ENCODE peak calls at places on chromosome 20, in ten cellular contexts. D, Q, M, G, U, W, A, B, Z and F are unnamed samples.
A peak's percentile ranks its signal among the peaks of the same experiment; 100 is the strongest.

GRCh38 chr20:17762873-17763557 is 63.2 kb downstream of the BANF2 start:
- DNase-seq in D (no peak), Q (no peak), M (no peak), G (no peak), U (peak; percentile 25), W (no peak), A (peak; percentile 51), B (no peak), Z (no peak), F (no peak)

GRCh38 chr20:53763707-53764415 is 170.2 kb upstream of the ZNF217 start:
- DNase-seq in D (no peak), Q (no peak), M (no peak), G (no peak), U (no peak), W (peak; percentile 49), A (peak; percentile 67), B (no peak), Z (no peak), F (no peak)

GRCh38 chr20:48630342-48631075 is 197.3 kb downstream of the PREX1 start:
- DNase-seq in D (peak; percentile 28), Q (no peak), M (peak; percentile 53), G (no peak), U (no peak), W (peak; percentile 31), A (no peak), B (no peak), Z (no peak), F (no peak)

GRCh38 chr20:4299250-4299649 is 283.9 kb upstream of the RNF24 start:
- DNase-seq in D (no peak), Q (no peak), M (no peak), G (no peak), U (no peak), W (no peak), A (no peak), B (no peak), Z (no peak), F (no peak)

GRCh38 chr20:36645998-36646397 is at the start of gene SLA2:
- DNase-seq in D (peak; percentile 52), Q (no peak), M (no peak), G (no peak), U (peak; percentile 8), W (no peak), A (peak; percentile 43), B (no peak), Z (peak; percentile 85), F (peak; percentile 25)

GRCh38 chr20:55649254-55649653 is 356.1 kb downstream of the CBLN4 start:
- DNase-seq in D (no peak), Q (peak; percentile 3), M (no peak), G (no peak), U (no peak), W (peak; percentile 43), A (no peak), B (no peak), Z (no peak), F (no peak)

GRCh38 chr20:9508240-9508661 is 6.1 kb upstream of the LAMP5 start:
- DNase-seq in D (no peak), Q (no peak), M (no peak), G (no peak), U (no peak), W (no peak), A (no peak), B (no peak), Z (no peak), F (no peak)

GRCh38 chr20:34365765-34366213 is 2.7 kb downstream of the ITCH start:
- DNase-seq in D (no peak), Q (no peak), M (no peak), G (no peak), U (no peak), W (no peak), A (no peak), B (no peak), Z (no peak), F (no peak)

GRCh38 chr20:25050501-25051350 is 7.2 kb downstream of the ACSS1 start:
- DNase-seq in D (no peak), Q (no peak), M (peak; percentile 50), G (no peak), U (no peak), W (no peak), A (peak; percentile 22), B (peak; percentile 22), Z (no peak), F (no peak)

GRCh38 chr20:22581437-22582385 is 2.7 kb downstream of the FOXA2 start:
- DNase-seq in D (peak; percentile 49), Q (no peak), M (no peak), G (no peak), U (no peak), W (peak; percentile 61), A (peak; percentile 43), B (no peak), Z (no peak), F (no peak)

GRCh38 chr20:22584630-22584921 is 204 bp upstream of the FOXA2 start:
- DNase-seq in D (peak; percentile 93), Q (no peak), M (no peak), G (no peak), U (peak; percentile 77), W (peak; percentile 39), A (peak; percentile 92), B (no peak), Z (no peak), F (peak; percentile 85)

GRCh38 chr20:22583773-22584629 is at the start of gene FOXA2:
- DNase-seq in D (peak; percentile 88), Q (no peak), M (no peak), G (no peak), U (peak; percentile 80), W (peak; percentile 61), A (peak; percentile 85), B (no peak), Z (no peak), F (peak; percentile 81)

GRCh38 chr20:22582960-22583772 is 1.2 kb downstream of the FOXA2 start:
- DNase-seq in D (peak; percentile 52), Q (no peak), M (no peak), G (no peak), U (peak; percentile 39), W (peak; percentile 66), A (peak; percentile 31), B (no peak), Z (no peak), F (no peak)

GRCh38 chr20:22582386-22582959 is 1.9 kb downstream of the FOXA2 start:
- DNase-seq in D (no peak), Q (no peak), M (no peak), G (no peak), U (no peak), W (peak; percentile 45), A (peak; percentile 40), B (no peak), Z (no peak), F (peak; percentile 29)
- H3K9me3 ChIP-seq in D (no peaks in the 10 kb centered on the region), Q (no peaks in the 10 kb centered on the region), M (no peaks in the 10 kb centered on the region), G (no peaks in the 10 kb centered on the region), U (no peaks in the 10 kb centered on the region), W (no peaks in the 10 kb centered on the region), A (no peaks in the 10 kb centered on the region), B (no peaks in the 10 kb centered on the region), Z (no peaks in the 10 kb centered on the region), F (no peaks in the 10 kb centered on the region)

DNA sequence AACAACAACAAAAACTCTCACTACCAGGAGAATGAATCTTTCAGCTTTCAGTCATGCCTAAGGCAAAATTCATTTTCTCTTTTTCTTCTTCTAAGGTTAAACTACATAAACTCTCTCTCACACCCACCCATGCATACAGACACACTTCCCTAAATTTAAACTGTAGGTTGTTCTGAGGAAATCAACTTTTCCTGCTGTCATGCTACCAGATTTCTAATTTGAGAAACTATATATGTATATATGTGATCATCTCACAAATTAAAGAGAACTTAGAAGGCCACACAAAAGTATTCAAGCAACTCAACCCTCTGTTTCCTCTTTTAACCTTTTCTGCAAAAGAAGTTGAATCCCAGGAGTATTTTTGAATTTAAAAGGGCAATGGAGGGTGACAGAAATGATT is 532.5 kb downstream of the KIF16B start:
- DNase-seq in D (no peak), Q (no peak), M (no peak), G (no peak), U (no peak), W (no peak), A (no peak), B (no peak), Z (no peak), F (no peak)
- H3K4me1 ChIP-seq in D (no peaks in the 10 kb centered on the region), Q (peaks cover 2% of the 10 kb centered on the region), M (no peaks in the 10 kb centered on the region), G (no peaks in the 10 kb centered on the region), U (no peaks in the 10 kb centered on the region), W (no peaks in the 10 kb centered on the region), A (no peaks in the 10 kb centered on the region), B (no peaks in the 10 kb centered on the region), Z (no peaks in the 10 kb centered on the region), F (no peaks in the 10 kb centered on the region)

GRCh38 chr20:32979201-32979998 is 24.8 kb downstream of the SUN5 start:
- DNase-seq in D (no peak), Q (no peak), M (no peak), G (no peak), U (no peak), W (no peak), A (no peak), B (no peak), Z (no peak), F (no peak)

GRCh38 chr20:32978009-32978335 is 26.3 kb downstream of the SUN5 start:
- DNase-seq in D (no peak), Q (no peak), M (peak; percentile 55), G (no peak), U (no peak), W (no peak), A (no peak), B (no peak), Z (no peak), F (no peak)

GRCh38 chr20:32975698-32976674 is 28.2 kb downstream of the SUN5 start:
- DNase-seq in D (no peak), Q (no peak), M (peak; percentile 44), G (no peak), U (no peak), W (no peak), A (no peak), B (no peak), Z (no peak), F (no peak)

GRCh38 chr20:32976746-32977145 is 27.5 kb downstream of the SUN5 start:
- DNase-seq in D (no peak), Q (no peak), M (peak; percentile 21), G (no peak), U (no peak), W (no peak), A (no peak), B (no peak), Z (no peak), F (no peak)

DNA sequence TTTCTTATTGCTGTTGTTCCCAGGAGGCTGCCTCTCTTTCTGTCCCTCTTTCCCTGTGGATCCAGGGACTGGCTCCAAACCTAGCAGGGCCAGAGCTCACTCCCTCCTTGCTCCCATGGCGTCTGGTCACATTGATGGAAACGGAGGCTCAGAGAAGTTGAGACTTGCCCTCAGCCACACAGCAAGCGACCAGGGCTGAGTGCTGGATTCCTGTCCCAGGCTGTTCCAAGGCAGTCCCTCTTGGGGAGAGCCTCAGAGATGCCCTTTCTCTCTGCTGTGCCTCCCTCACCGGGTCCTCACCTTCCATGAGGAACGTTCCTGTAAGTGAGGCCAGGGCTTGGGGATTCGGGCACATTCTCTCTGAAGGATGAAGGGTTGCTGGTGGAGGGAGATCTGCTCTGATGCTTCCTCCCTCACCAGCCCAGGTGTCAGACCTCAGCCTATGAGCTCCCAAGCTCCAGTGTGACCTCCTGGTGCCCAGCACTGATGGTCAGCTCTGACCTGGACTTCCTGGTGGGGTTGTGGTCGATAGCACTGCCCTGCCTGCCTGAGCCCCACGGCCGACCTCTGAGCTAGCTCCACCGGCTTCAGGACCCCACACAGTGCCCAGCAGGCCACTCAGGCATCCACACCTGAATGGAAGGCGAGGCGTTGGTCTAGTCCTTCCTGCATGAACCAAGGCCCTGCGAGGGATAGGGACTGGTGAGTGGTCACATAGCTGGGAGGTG is 26.8 kb downstream of the SUN5 start:
- DNase-seq in D (no peak), Q (no peak), M (peak; percentile 45), G (no peak), U (no peak), W (no peak), A (no peak), B (no peak), Z (no peak), F (no peak)
- H3K27ac ChIP-seq in D (no peak overlapping the region), Q (no peak overlapping the region), M (no peak overlapping the region), G (no peak overlapping the region), U (no peak overlapping the region), W (no peak overlapping the region), A (no peak overlapping the region), B (no peak overlapping the region), Z (no peak overlapping the region), F (no peak overlapping the region)

GRCh38 chr20:59669451-59669850 is 65.1 kb downstream of the PHACTR3 start:
- DNase-seq in D (no peak), Q (no peak), M (no peak), G (peak; percentile 57), U (no peak), W (no peak), A (no peak), B (no peak), Z (no peak), F (no peak)
- H3K9me3 ChIP-seq in D (no peaks in the 10 kb centered on the region), Q (no peaks in the 10 kb centered on the region), M (no peaks in the 10 kb centered on the region), G (no peaks in the 10 kb centered on the region), U (no peaks in the 10 kb centered on the region), W (peaks cover 4% of the 10 kb centered on the region), A (no peaks in the 10 kb centered on the region), B (no peaks in the 10 kb centered on the region), Z (no peaks in the 10 kb centered on the region), F (no peaks in the 10 kb centered on the region)